ENCODE peak calls at places on chromosomes 1 and 21, in ten cellular contexts. One of them, this sample, is unnamed.

GRCh38 chr1:37814257-37814656 is 6.2 kb upstream of the YRDC start:
- DNase-seq in brain microvascular endothelial cell: no peak
- DNase-seq in K562: no peak
- DNase-seq in epithelial cell of esophagus: no peak
- DNase-seq in midbrain: peak
- DNase-seq in NCI-H2081: no peak
- DNase-seq in NCI-H1105: no peak
- DNase-seq in AG04450: no peak
- DNase-seq in glutamatergic neuron: no peak
- DNase-seq in aorta: no peak
- DNase-seq in this sample: no peak

GRCh38 chr1:64038119-64038518 is 165.3 kb upstream of the UBE2U start:
- DNase-seq in aorta: no peak
- DNase-seq in AG04450: no peak
- DNase-seq in NCI-H2081: no peak
- DNase-seq in glutamatergic neuron: no peak
- DNase-seq in brain microvascular endothelial cell: no peak
- DNase-seq in midbrain: no peak
- DNase-seq in NCI-H1105: no peak
- DNase-seq in epithelial cell of esophagus: no peak
- DNase-seq in K562: no peak
- DNase-seq in this sample: no peak

GRCh38 chr1:234933475-234933874 is 195.2 kb downstream of the TOMM20 start:
- DNase-seq in glutamatergic neuron: no peak
- DNase-seq in NCI-H1105: no peak
- DNase-seq in epithelial cell of esophagus: peak
- DNase-seq in midbrain: peak
- DNase-seq in AG04450: no peak
- DNase-seq in aorta: peak
- DNase-seq in brain microvascular endothelial cell: peak
- DNase-seq in K562: no peak
- DNase-seq in NCI-H2081: no peak
- DNase-seq in this sample: no peak

GRCh38 chr1:74504125-74505065 is 8.0 kb downstream of the LRRC53 start:
- DNase-seq in NCI-H2081: peak
- DNase-seq in AG04450: peak
- DNase-seq in aorta: no peak
- DNase-seq in NCI-H1105: peak
- DNase-seq in K562: peak
- DNase-seq in epithelial cell of esophagus: peak
- DNase-seq in midbrain: peak
- DNase-seq in brain microvascular endothelial cell: peak
- DNase-seq in glutamatergic neuron: peak
- DNase-seq in this sample: peak

GRCh38 chr1:94962745-94963265 is 35.9 kb upstream of the CNN3 start:
- DNase-seq in epithelial cell of esophagus: no peak
- DNase-seq in midbrain: peak
- DNase-seq in K562: no peak
- DNase-seq in brain microvascular endothelial cell: no peak
- DNase-seq in AG04450: no peak
- DNase-seq in glutamatergic neuron: no peak
- DNase-seq in NCI-H2081: no peak
- DNase-seq in NCI-H1105: no peak
- DNase-seq in aorta: no peak
- DNase-seq in this sample: no peak

GRCh38 chr1:111242805-111243523 is 15.5 kb downstream of the CHI3L2 start:
- DNase-seq in glutamatergic neuron: no peak
- DNase-seq in aorta: no peak
- DNase-seq in AG04450: no peak
- DNase-seq in K562: no peak
- DNase-seq in NCI-H2081: no peak
- DNase-seq in midbrain: peak
- DNase-seq in epithelial cell of esophagus: no peak
- DNase-seq in NCI-H1105: no peak
- DNase-seq in brain microvascular endothelial cell: no peak
- DNase-seq in this sample: no peak

GRCh38 chr1:1230656-1231399 is 973 bp downstream of the SDF4 start:
- DNase-seq in AG04450: no peak
- DNase-seq in epithelial cell of esophagus: peak
- DNase-seq in glutamatergic neuron: no peak
- DNase-seq in K562: peak
- DNase-seq in brain microvascular endothelial cell: peak
- DNase-seq in NCI-H2081: peak
- DNase-seq in aorta: no peak
- DNase-seq in NCI-H1105: no peak
- DNase-seq in midbrain: no peak
- DNase-seq in this sample: no peak

GRCh38 chr21:42135386-42136040 is 64.4 kb downstream of the UMODL1 start:
- DNase-seq in AG04450: no peak
- DNase-seq in NCI-H1105: no peak
- DNase-seq in aorta: peak
- DNase-seq in brain microvascular endothelial cell: no peak
- DNase-seq in glutamatergic neuron: no peak
- DNase-seq in NCI-H2081: peak
- DNase-seq in epithelial cell of esophagus: no peak
- DNase-seq in midbrain: no peak
- DNase-seq in K562: no peak
- DNase-seq in this sample: peak

This sample was measured in NCI-H345.